ENCODE peak calls at places on chromosomes 3 and 15, in six cellular contexts. Z, L, P, J, F and Y are unnamed samples.

GRCh38 chr3:38640661-38641441 is 8.6 kb downstream of the SCN5A start:
- DNase-seq in Z (no peak), L (no peak), P (no peak), J (no peak), F (no peak), Y (no peak)

GRCh38 chr3:121942116-121942786 is 48.0 kb downstream of the SLC15A2 start:
- DNase-seq in Z (no peak), L (no peak), P (no peak), J (no peak), F (no peak), Y (no peak)

GRCh38 chr15:67547064-67547463 is 4.6 kb downstream of the MAP2K5 start:
- DNase-seq in Z (no peak), L (no peak), P (no peak), J (no peak), F (no peak), Y (no peak)

GRCh38 chr3:59782664-59783063 is 732.8 kb upstream of the CFAP20DC start:
- DNase-seq in Z (no peak), L (no peak), P (no peak), J (no peak), F (no peak), Y (no peak)

GRCh38 chr3:188234172-188234571 is 80.2 kb downstream of the LPP start:
- DNase-seq in Z (no peak), L (no peak), P (peak), J (no peak), F (no peak), Y (no peak)

GRCh38 chr15:79965836-79966630 is 5.0 kb downstream of the BCL2A1 start:
- DNase-seq in Z (no peak), L (no peak), P (no peak), J (no peak), F (no peak), Y (no peak)

GRCh38 chr3:111666041-111666735 is 71.0 kb upstream of the ZBED2 start:
- DNase-seq in Z (no peak), L (no peak), P (no peak), J (no peak), F (no peak), Y (no peak)

GRCh38 chr15:56759450-56759845 is 26.1 kb upstream of the ZNF280D start:
- DNase-seq in Z (peak), L (peak), P (peak), J (peak), F (no peak), Y (peak)

GRCh38 chr15:69843927-69844326 is 253.8 kb downstream of the TLE3 start:
- DNase-seq in Z (no peak), L (no peak), P (no peak), J (no peak), F (no peak), Y (no peak)

GRCh38 chr3:122533931-122534334 is 19.2 kb upstream of the KPNA1 start:
- DNase-seq in Z (peak), L (peak), P (peak), J (peak), F (no peak), Y (no peak)

GRCh38 chr3:136929984-136930671 is 27.7 kb upstream of the IL20RB start:
- DNase-seq in Z (no peak), L (no peak), P (peak), J (no peak), F (no peak), Y (no peak)

GRCh38 chr3:195119461-195120198 is 151.3 kb downstream of the XXYLT1 start:
- DNase-seq in Z (peak), L (peak), P (peak), J (peak), F (no peak), Y (peak)

GRCh38 chr3:178584722-178585121 is 48.5 kb downstream of the KCNMB2 start:
- DNase-seq in Z (no peak), L (no peak), P (no peak), J (no peak), F (no peak), Y (no peak)

GRCh38 chr3:190773948-190774347 is 88.5 kb downstream of the GMNC start:
- DNase-seq in Z (no peak), L (no peak), P (no peak), J (no peak), F (no peak), Y (no peak)

GRCh38 chr15:60616147-60616546 is 137.2 kb upstream of the ICE2 start:
- DNase-seq in Z (no peak), L (no peak), P (no peak), J (no peak), F (no peak), Y (no peak)

DNA sequence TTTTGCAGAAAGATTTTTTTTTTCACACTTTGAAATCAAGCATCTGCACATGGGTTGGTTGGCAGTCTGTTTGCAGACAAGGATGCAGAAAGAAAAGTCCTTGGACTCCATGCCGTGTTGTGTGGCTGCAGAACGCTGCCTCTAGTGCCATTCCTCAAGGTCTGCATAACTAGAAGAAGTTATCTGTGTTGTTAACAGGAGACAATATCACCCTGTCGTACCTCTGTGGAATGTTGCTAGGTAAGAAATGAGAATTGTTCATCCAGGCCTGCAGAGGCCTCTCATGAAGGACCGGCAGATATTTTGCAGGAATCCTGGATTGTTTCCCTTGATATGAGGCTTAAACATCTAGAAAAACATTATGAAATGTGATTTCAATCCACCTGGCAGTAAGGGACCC is 58.5 kb upstream of the PPARG start:
- DNase-seq in Z (no peak), L (no peak), P (no peak), J (no peak), F (no peak), Y (no peak)
- H3K4me3 ChIP-seq in Z (no peak), L (no peak), P (no peak), J (no peak), F (no peak), Y (no peak)

GRCh38 chr3:170363471-170363994 is 6.0 kb downstream of the SKIL start:
- DNase-seq in Z (no peak), L (no peak), P (no peak), J (no peak), F (no peak), Y (no peak)
- H3K4me3 ChIP-seq in Z (no peak), L (no peak), P (no peak), J (no peak), F (peak), Y (no peak)

GRCh38 chr3:44000586-44000985 is 241.1 kb upstream of the TOPAZ1 start:
- DNase-seq in Z (peak), L (peak), P (no peak), J (no peak), F (no peak), Y (no peak)
- H3K4me3 ChIP-seq in Z (no peak), L (peak), P (peak), J (no peak), F (no peak), Y (peak)

GRCh38 chr15:59169337-59169736 is 37.3 kb upstream of the LDHAL6B start:
- DNase-seq in Z (no peak), L (peak), P (peak), J (peak), F (no peak), Y (no peak)
- H3K4me3 ChIP-seq in Z (no peak), L (no peak), P (no peak), J (no peak), F (no peak), Y (no peak)

DNA sequence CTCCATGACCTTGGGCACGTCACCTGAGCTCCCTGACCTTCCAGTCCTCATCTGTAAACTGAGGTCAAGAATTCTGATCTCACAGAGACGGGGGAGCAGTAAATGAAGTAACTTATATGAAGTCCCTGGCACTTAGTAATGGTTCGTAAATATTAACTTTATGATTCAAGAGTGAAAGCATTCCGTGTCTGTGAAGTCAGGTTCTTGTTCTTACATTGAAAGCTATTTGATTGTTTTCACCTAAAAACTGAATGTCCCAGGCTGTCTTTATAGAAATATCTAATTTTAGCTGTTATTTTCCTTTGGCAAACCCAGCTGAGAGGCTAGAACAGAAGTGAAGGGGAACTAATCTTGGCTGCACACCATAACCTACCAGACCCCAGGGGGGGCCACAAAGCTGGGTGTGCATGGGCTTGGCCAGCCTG is 84.5 kb downstream of the CHSY1 start:
- DNase-seq in Z (no peak), L (no peak), P (no peak), J (no peak), F (no peak), Y (no peak)
- H3K4me3 ChIP-seq in Z (no peak), L (no peak), P (no peak), J (no peak), F (peak), Y (no peak)

DNA sequence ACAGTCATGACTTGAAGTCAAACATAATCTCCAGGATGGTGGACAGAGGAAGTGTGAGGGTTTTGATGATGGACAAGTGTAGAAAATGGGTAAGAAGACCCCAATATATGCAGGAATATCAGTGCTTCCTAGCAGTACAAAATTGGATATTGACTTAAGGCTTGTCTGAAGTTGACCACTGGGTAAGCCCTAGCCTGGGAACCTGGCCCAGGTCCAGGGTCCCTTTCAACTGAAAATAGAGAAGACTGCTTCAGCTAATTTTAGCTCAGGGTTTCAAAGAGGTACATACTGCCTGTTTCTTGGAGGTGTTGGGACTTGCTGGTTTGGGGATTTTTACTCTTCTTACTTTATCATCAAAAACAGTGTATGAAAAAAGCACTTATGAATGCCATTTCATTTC is 4.7 kb downstream of the NR1D2 start:
- DNase-seq in Z (no peak), L (no peak), P (no peak), J (no peak), F (no peak), Y (no peak)
- H3K4me3 ChIP-seq in Z (no peak), L (no peak), P (no peak), J (no peak), F (peak), Y (no peak)

GRCh38 chr15:48358229-48358641 is 27.0 kb downstream of the DUT start:
- DNase-seq in Z (peak), L (no peak), P (no peak), J (peak), F (no peak), Y (no peak)
- H3K4me3 ChIP-seq in Z (no peak), L (no peak), P (no peak), J (no peak), F (no peak), Y (no peak)